ENCODE peak calls at places on chromosomes 4 and X, in ten cellular contexts. N is OCI-M1; D is amygdala; M is A172; P is HFF-Myc; Z is WERI-Rb-1; B is EL; J is H9; S is T-helper 2 cell; A is stimulated activated naive CD8-positive, alpha-beta T cell treated with anti-CD3 and anti-CD28 coated beads, Interleukin-15, amount 100 ng/mL, for 72 hours. K is an unnamed sample.

GRCh38 chr4:5979981-5980380 is 38.2 kb downstream of the C4orf50 start:
- DNase-seq in N (no peak), D (no peak), M (peak; percentile 55), P (no peak), Z (peak; percentile 91), B (peak; percentile 15), J (peak; percentile 89), S (no peak), A (no peak), K (no peak)

GRCh38 chr4:175034007-175034406 is 115.8 kb downstream of the ADAM29 start:
- DNase-seq in N (no peak), D (no peak), M (no peak), P (no peak), Z (no peak), B (no peak), J (no peak), S (no peak), A (no peak), K (no peak)

GRCh38 chr4:16492872-16493271 is 266.6 kb upstream of the TAPT1 start:
- DNase-seq in N (no peak), D (no peak), M (no peak), P (no peak), Z (no peak), B (no peak), J (no peak), S (no peak), A (no peak), K (no peak)

GRCh38 chrX:133574716-133575115 is 159.4 kb upstream of the GPC4 start:
- DNase-seq in N (no peak), D (no peak), M (no peak), P (no peak), Z (no peak), B (no peak), J (no peak), S (no peak), A (no peak), K (no peak)

GRCh38 chr4:110609044-110609750 is 13.7 kb downstream of the PITX2 start:
- DNase-seq in N (peak; percentile 21), D (no peak), M (no peak), P (no peak), Z (no peak), B (no peak), J (no peak), S (no peak), A (no peak), K (no peak)

GRCh38 chrX:139544591-139544990 is 14.1 kb downstream of the F9 start:
- DNase-seq in N (no peak), D (no peak), M (no peak), P (no peak), Z (no peak), B (no peak), J (no peak), S (no peak), A (no peak), K (no peak)

GRCh38 chr4:2059034-2059725 is at the start of gene NAT8L:
- DNase-seq in N (peak; percentile 76), D (peak; percentile 42), M (peak; percentile 15), P (no peak), Z (peak; percentile 82), B (peak; percentile 23), J (peak; percentile 52), S (no peak), A (no peak), K (peak; percentile 85)

GRCh38 chrX:29687687-29688086 is 527.7 kb upstream of the MAGEB2 start:
- DNase-seq in N (peak; percentile 52), D (no peak), M (peak; percentile 34), P (no peak), Z (no peak), B (peak; percentile 21), J (no peak), S (no peak), A (no peak), K (no peak)

GRCh38 chr4:55318541-55319129 is 27.4 kb upstream of the SRD5A3 start:
- DNase-seq in N (no peak), D (no peak), M (no peak), P (no peak), Z (no peak), B (no peak), J (no peak), S (no peak), A (no peak), K (no peak)

GRCh38 chrX:97401154-97401553 is 517.4 kb downstream of the RPA4 start:
- DNase-seq in N (no peak), D (no peak), M (no peak), P (no peak), Z (no peak), B (peak; percentile 41), J (no peak), S (no peak), A (no peak), K (no peak)

GRCh38 chr4:41683321-41683720 is 65.2 kb downstream of the PHOX2B start:
- DNase-seq in N (no peak), D (no peak), M (no peak), P (no peak), Z (no peak), B (peak; percentile 34), J (no peak), S (no peak), A (no peak), K (no peak)

GRCh38 chr4:182918791-182919302 is 1.7 kb upstream of the DCTD start:
- DNase-seq in N (no peak), D (no peak), M (no peak), P (no peak), Z (no peak), B (no peak), J (no peak), S (no peak), A (peak; percentile 7), K (no peak)

GRCh38 chr4:173584506-173584905 is 54.5 kb upstream of the HAND2 start:
- DNase-seq in N (peak; percentile 46), D (no peak), M (no peak), P (no peak), Z (no peak), B (no peak), J (no peak), S (no peak), A (no peak), K (no peak)

GRCh38 chrX:106177982-106178321 is 9.8 kb downstream of the PWWP3B start:
- DNase-seq in N (no peak), D (no peak), M (no peak), P (no peak), Z (no peak), B (no peak), J (no peak), S (no peak), A (no peak), K (no peak)

GRCh38 chrX:106178826-106179225 is 10.7 kb downstream of the PWWP3B start:
- DNase-seq in N (peak; percentile 6), D (no peak), M (no peak), P (no peak), Z (no peak), B (no peak), J (no peak), S (no peak), A (no peak), K (no peak)

GRCh38 chr4:83605744-83606172 is 69.8 kb downstream of the GPAT3 start:
- DNase-seq in N (no peak), D (no peak), M (no peak), P (no peak), Z (no peak), B (no peak), J (no peak), S (no peak), A (no peak), K (no peak)

GRCh38 chr4:29711226-29711625 is 1008.9 kb upstream of the PCDH7 start:
- DNase-seq in N (no peak), D (no peak), M (peak; percentile 4), P (no peak), Z (no peak), B (peak; percentile 66), J (no peak), S (no peak), A (no peak), K (no peak)

GRCh38 chrX:106415276-106415895 is 196.4 kb upstream of the RADX start:
- DNase-seq in N (peak; percentile 58), D (no peak), M (no peak), P (no peak), Z (peak; percentile 11), B (peak; percentile 0), J (no peak), S (no peak), A (no peak), K (no peak)

GRCh38 chrX:43882294-43882681 is at the start of gene MAOB:
- DNase-seq in N (peak; percentile 11), D (no peak), M (no peak), P (no peak), Z (peak; percentile 28), B (no peak), J (peak; percentile 45), S (no peak), A (peak; percentile 25), K (no peak)

GRCh38 chrX:77346859-77347258 is 100.3 kb upstream of the FGF16 start:
- DNase-seq in N (no peak), D (no peak), M (no peak), P (no peak), Z (no peak), B (no peak), J (no peak), S (no peak), A (no peak), K (no peak)

GRCh38 chr4:26273308-26273980 is 47.4 kb upstream of the RBPJ start:
- DNase-seq in N (no peak), D (no peak), M (no peak), P (no peak), Z (no peak), B (no peak), J (peak; percentile 59), S (no peak), A (no peak), K (peak; percentile 16)

GRCh38 chr4:55125087-55125721 is at the start of gene KDR:
- DNase-seq in N (no peak), D (no peak), M (peak; percentile 9), P (no peak), Z (no peak), B (peak; percentile 43), J (peak; percentile 85), S (no peak), A (no peak), K (no peak)

GRCh38 chrX:143027262-143027661 is 1.5 kb downstream of the SPANXN4 start:
- DNase-seq in N (no peak), D (no peak), M (no peak), P (no peak), Z (no peak), B (no peak), J (no peak), S (no peak), A (no peak), K (no peak)

GRCh38 chrX:120000490-120001246 is 57.1 kb upstream of the NKAP start:
- DNase-seq in N (no peak), D (no peak), M (peak; percentile 21), P (no peak), Z (no peak), B (no peak), J (peak; percentile 49), S (no peak), A (peak; percentile 2), K (no peak)

GRCh38 chrX:153921511-153922285 is 4.4 kb downstream of the ARHGAP4 start:
- DNase-seq in N (no peak), D (no peak), M (no peak), P (no peak), Z (peak; percentile 85), B (no peak), J (no peak), S (no peak), A (no peak), K (no peak)

GRCh38 chrX:120207009-120207610 is 43.5 kb upstream of the ZBTB33 start:
- DNase-seq in N (no peak), D (no peak), M (no peak), P (no peak), Z (no peak), B (no peak), J (no peak), S (no peak), A (no peak), K (no peak)

GRCh38 chr4:188439641-188440311 is 300.5 kb downstream of the TRIML1 start:
- DNase-seq in N (no peak), D (no peak), M (peak; percentile 68), P (no peak), Z (no peak), B (no peak), J (no peak), S (no peak), A (no peak), K (peak; percentile 58)

GRCh38 chrX:69150294-69150960 is 14.8 kb downstream of the PJA1 start:
- DNase-seq in N (no peak), D (no peak), M (no peak), P (no peak), Z (no peak), B (no peak), J (no peak), S (no peak), A (no peak), K (no peak)

K was measured in dorsolateral prefrontal cortex.